ENCODE peak calls at places on chromosomes 11 and 22, in seven cellular contexts. N, U, M, Z, D, T and S are unnamed samples.

GRCh38 chr11:86145439-86146156 is 76.7 kb upstream of the PICALM start:
- DNase-seq in N (no peak), U (no peak), T (no peak), D (no peak), Z (no peak), M (no peak), S (no peak)

GRCh38 chr11:76153609-76153949 is 52.7 kb downstream of the WNT11 start:
- DNase-seq in D (no peak), Z (no peak), U (no peak), T (no peak), M (no peak), N (no peak), S (no peak)

GRCh38 chr11:69599502-69599901 is 41.5 kb upstream of the CCND1 start:
- DNase-seq in D (no peak), Z (no peak), T (no peak), M (no peak), U (no peak), N (no peak), S (no peak)

GRCh38 chr11:64568041-64568571 is 22.9 kb upstream of the SLC22A12 start:
- DNase-seq in D (no peak), N (no peak), Z (no peak), M (no peak), T (peak; percentile 58), U (no peak), S (no peak)

GRCh38 chr11:12812849-12813248 is 138.6 kb downstream of the TEAD1 start:
- DNase-seq in N (no peak), U (no peak), Z (no peak), D (no peak), M (no peak), T (no peak), S (peak; percentile 33)

GRCh38 chr22:46002757-46003270 is 25.9 kb upstream of the WNT7B start:
- DNase-seq in N (peak; percentile 17), D (no peak), T (peak; percentile 81), U (peak; percentile 19), M (peak; percentile 26), Z (no peak), S (no peak)

GRCh38 chr11:86577663-86578636 is 94.5 kb downstream of the ME3 start:
- DNase-seq in Z (no peak), D (no peak), U (peak; percentile 72), T (peak; percentile 87), M (peak; percentile 93), N (peak; percentile 45), S (peak; percentile 54)

GRCh38 chr11:66443602-66444001 is 5.0 kb upstream of the MRPL11 start:
- DNase-seq in Z (no peak), U (no peak), T (no peak), M (peak; percentile 79), D (no peak), N (no peak), S (no peak)

GRCh38 chr11:72041364-72042058 is 38.8 kb downstream of the NUMA1 start:
- DNase-seq in N (peak; percentile 82), U (peak; percentile 81), D (peak; percentile 64), Z (peak; percentile 71), M (peak; percentile 78), T (peak; percentile 89), S (peak; percentile 80)

GRCh38 chr22:43153916-43154315 is 2.6 kb downstream of the TSPO start:
- DNase-seq in N (no peak), D (no peak), Z (no peak), M (no peak), U (no peak), T (no peak), S (no peak)

GRCh38 chr11:68145120-68145866 is 24.1 kb upstream of the CHKA start:
- DNase-seq in M (no peak), N (peak; percentile 85), T (no peak), D (no peak), Z (no peak), U (no peak), S (no peak)

GRCh38 chr11:67027943-67028542 is 5.1 kb downstream of the SYT12 start:
- DNase-seq in U (no peak), M (no peak), N (no peak), T (no peak), D (no peak), Z (no peak), S (no peak)

GRCh38 chr11:8566613-8567210 is 27.3 kb downstream of the STK33 start:
- DNase-seq in D (no peak), U (no peak), Z (peak; percentile 32), M (peak; percentile 73), N (no peak), T (no peak), S (no peak)

GRCh38 chr11:69642549-69642912 is 1.6 kb downstream of the CCND1 start:
- DNase-seq in M (no peak), D (peak; percentile 54), T (peak; percentile 80), Z (no peak), U (peak; percentile 38), N (no peak), S (no peak)

GRCh38 chr11:96967616-96968015 is 577.8 kb downstream of the JRKL start:
- DNase-seq in N (no peak), T (no peak), Z (no peak), D (no peak), U (no peak), M (peak; percentile 6), S (no peak)

GRCh38 chr22:23011105-23011674 is 59.1 kb upstream of the GNAZ start:
- DNase-seq in M (no peak), N (no peak), D (no peak), Z (no peak), U (no peak), T (no peak), S (no peak)

GRCh38 chr11:118304227-118304808 is at the start of gene CD3E:
- DNase-seq in Z (no peak), D (peak; percentile 83), M (no peak), N (no peak), U (no peak), T (no peak), S (no peak)
- H3K4me3 ChIP-seq in Z (no peak within 1 kb of the TSS), D (peak within 1 kb of the TSS; percentile 82), M (no peak within 1 kb of the TSS), N (no peak within 1 kb of the TSS), U (no peak within 1 kb of the TSS), T (no peak within 1 kb of the TSS), S (no peak within 1 kb of the TSS)

GRCh38 chr11:612201-612960 is 3.4 kb downstream of the IRF7 start:
- DNase-seq in T (peak; percentile 77), Z (no peak), M (peak; percentile 35), N (peak; percentile 47), U (no peak), D (no peak), S (no peak)

GRCh38 chr11:608751-609354 is 6.9 kb downstream of the IRF7 start:
- DNase-seq in U (no peak), M (no peak), Z (no peak), T (peak; percentile 79), N (peak; percentile 26), D (no peak), S (peak; percentile 64)

GRCh38 chr11:609355-609811 is 6.4 kb downstream of the IRF7 start:
- DNase-seq in M (no peak), U (no peak), T (peak; percentile 70), N (no peak), Z (no peak), D (no peak), S (no peak)

GRCh38 chr11:611001-611996 is 4.5 kb downstream of the IRF7 start:
- DNase-seq in N (peak; percentile 26), U (no peak), T (peak; percentile 75), D (no peak), Z (no peak), M (no peak), S (no peak)

DNA sequence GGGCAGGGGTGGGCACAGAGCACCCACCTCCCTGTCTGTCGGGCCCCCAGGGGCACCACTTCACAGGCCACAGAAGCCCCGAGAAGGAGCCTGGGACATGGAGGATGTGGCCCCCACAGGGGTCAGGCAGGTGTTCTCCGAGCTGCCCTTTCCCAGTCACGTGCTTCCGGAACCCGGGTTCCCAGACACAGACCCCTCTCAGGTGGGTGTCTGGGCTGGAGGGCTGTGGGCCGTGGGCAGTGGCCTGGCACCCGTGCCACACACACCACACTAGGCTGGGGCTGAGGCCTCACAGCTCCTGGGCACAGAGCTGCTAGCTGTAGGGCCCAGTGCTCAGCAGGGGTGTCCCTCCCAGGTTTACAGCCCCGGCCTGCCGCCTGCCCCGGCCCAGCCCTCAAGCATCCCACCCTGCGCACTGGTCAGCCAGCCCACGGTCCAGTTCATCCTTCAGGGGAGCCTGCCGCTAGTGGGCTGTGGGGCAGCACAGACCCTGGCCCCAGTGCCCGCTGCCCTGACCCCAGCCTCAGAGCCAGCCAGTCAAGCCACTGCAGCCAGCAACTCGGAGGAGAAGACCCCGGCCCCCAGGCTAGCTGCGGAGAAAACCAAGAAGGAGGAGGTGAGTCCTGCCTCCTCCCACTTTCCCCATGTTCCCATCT is 5.5 kb downstream of the IRF7 start:
- DNase-seq in T (peak; percentile 64), N (peak; percentile 25), U (no peak), M (no peak), Z (no peak), D (no peak), S (no peak)
- H3K36me3 ChIP-seq in T (peaks cover 51% of the 10 kb centered on the region), N (peaks cover 79% of the 10 kb centered on the region), U (peaks cover 86% of the 10 kb centered on the region), M (peaks cover 57% of the 10 kb centered on the region), Z (peaks cover 91% of the 10 kb centered on the region), D (peaks cover 38% of the 10 kb centered on the region), S (peaks cover 90% of the 10 kb centered on the region)

GRCh38 chr22:10727393-10727792 is 4800.6 kb upstream of the OR11H1 start:
- DNase-seq in M (no peak), Z (no peak), U (no peak), N (no peak), T (no peak), D (no peak), S (no peak)
- H3K4me3 ChIP-seq in M (no peak overlapping the region), Z (no peak overlapping the region), U (no peak overlapping the region), N (no peak overlapping the region), T (no peak overlapping the region), D (no peak overlapping the region), S (no peak overlapping the region)

GRCh38 chr11:73159297-73159696 is 17.2 kb upstream of the FCHSD2 start:
- DNase-seq in N (no peak), M (no peak), D (no peak), T (no peak), U (no peak), Z (no peak), S (no peak)

GRCh38 chr11:73156686-73157085 is 14.6 kb upstream of the FCHSD2 start:
- DNase-seq in T (no peak), M (no peak), Z (no peak), N (no peak), U (no peak), D (no peak), S (no peak)

GRCh38 chr11:73157141-73158010 is 15.3 kb upstream of the FCHSD2 start:
- DNase-seq in N (no peak), U (peak; percentile 72), D (no peak), M (peak; percentile 65), Z (no peak), T (peak; percentile 91), S (peak; percentile 87)

GRCh38 chr11:73159981-73160777 is 18.1 kb upstream of the FCHSD2 start:
- DNase-seq in U (no peak), T (no peak), M (no peak), N (no peak), D (no peak), Z (no peak), S (no peak)

DNA sequence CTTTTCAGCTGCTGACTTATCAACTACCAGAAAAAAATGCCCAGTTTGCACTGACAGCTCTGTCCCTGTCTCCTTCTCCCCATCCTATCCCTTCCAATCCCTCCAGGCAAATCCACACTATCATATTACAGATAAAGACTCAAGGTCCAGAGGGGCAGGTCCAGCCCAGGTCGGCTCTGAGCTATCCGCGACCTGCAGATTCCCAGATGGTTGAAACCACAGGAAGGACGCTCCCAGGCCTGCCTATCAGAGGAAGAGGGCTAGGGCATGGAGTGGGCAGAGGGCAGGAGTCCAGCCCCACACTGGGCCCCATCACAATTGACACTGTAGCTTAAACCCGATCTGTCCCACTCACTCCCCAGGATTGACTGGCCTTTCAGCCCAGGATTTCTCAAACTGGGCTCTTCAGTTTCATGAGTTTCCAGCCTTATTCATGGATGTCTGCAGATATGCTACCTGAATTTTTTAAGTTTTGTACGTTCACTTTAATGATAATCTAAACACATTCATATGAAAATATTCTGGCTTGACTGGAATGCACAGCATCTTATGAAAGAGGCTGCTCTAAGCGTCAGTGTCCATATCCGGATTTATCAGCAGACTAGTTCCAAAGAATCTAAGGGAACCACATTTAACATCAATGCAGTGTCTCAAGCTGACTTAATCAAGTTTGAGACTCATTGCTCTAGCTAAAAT is 16.4 kb upstream of the FCHSD2 start:
- DNase-seq in T (no peak), M (peak; percentile 57), U (no peak), Z (no peak), N (no peak), D (no peak), S (no peak)
- H3K36me3 ChIP-seq in T (no peaks in the 10 kb centered on the region), M (no peaks in the 10 kb centered on the region), U (no peaks in the 10 kb centered on the region), Z (no peaks in the 10 kb centered on the region), N (no peaks in the 10 kb centered on the region), D (no peaks in the 10 kb centered on the region), S (no peaks in the 10 kb centered on the region)